ENCODE peak calls at places on chromosome 6, in nine cellular contexts. J is activated CD4-positive, alpha-beta T cell treated with anti-CD3 and anti-CD28 coated beads, Interleukin-2, amount 50 U/mL, for 1 hour; V is mammary epithelial cell; K is kidney glomerular epithelial cell; X is retina; E is stimulated activated CD4-positive, alpha-beta T cell treated with anti-CD3 and anti-CD28 coated beads, TNF-alpha, amount 100 ng/mL, for 48 hours; L is AG10803; W is left ventricle myocardium inferior; T is GDM1. D is an unnamed sample.

GRCh38 chr6:151693366-151693765 is 114.1 kb upstream of the ESR1 start:
- DNase-seq in J (no peak), V (no peak), K (no peak), X (no peak), E (no peak), L (no peak), W (no peak), T (no peak), D (no peak)

GRCh38 chr6:41334482-41335023 is 855 bp upstream of the NCR2 start:
- DNase-seq in J (no peak), V (no peak), K (no peak), X (no peak), E (no peak), L (no peak), W (no peak), T (no peak), D (no peak)

GRCh38 chr6:93391982-93392381 is 27.4 kb downstream of the EPHA7 start:
- DNase-seq in J (no peak), V (no peak), K (no peak), X (no peak), E (no peak), L (no peak), W (no peak), T (no peak), D (no peak)

GRCh38 chr6:38640216-38640909 is 634 bp upstream of the BTBD9 start:
- DNase-seq in J (no peak), V (peak; percentile 2), K (no peak), X (no peak), E (no peak), L (no peak), W (no peak), T (no peak), D (no peak)

GRCh38 chr6:159360306-159360705 is 191.1 kb downstream of the FNDC1 start:
- DNase-seq in J (no peak), V (no peak), K (no peak), X (no peak), E (no peak), L (peak; percentile 45), W (no peak), T (no peak), D (no peak)

GRCh38 chr6:140344149-140344913 is 969.9 kb upstream of the CITED2 start:
- DNase-seq in J (no peak), V (peak; percentile 34), K (peak; percentile 57), X (no peak), E (no peak), L (peak; percentile 79), W (no peak), T (no peak), D (no peak)

GRCh38 chr6:142653710-142654274 is 291.2 kb downstream of the HIVEP2 start:
- DNase-seq in J (no peak), V (no peak), K (no peak), X (peak; percentile 40), E (no peak), L (no peak), W (no peak), T (no peak), D (no peak)

GRCh38 chr6:4355241-4355640 is 219.9 kb upstream of the ECI2 start:
- DNase-seq in J (no peak), V (peak; percentile 77), K (peak; percentile 42), X (no peak), E (no peak), L (peak; percentile 83), W (no peak), T (no peak), D (no peak)

GRCh38 chr6:170080828-170081368 is 210.0 kb downstream of the DLL1 start:
- DNase-seq in J (no peak), V (no peak), K (no peak), X (peak; percentile 90), E (no peak), L (no peak), W (peak; percentile 12), T (no peak), D (peak; percentile 43)

GRCh38 chr6:111610548-111611172 is 5.0 kb upstream of the TRAF3IP2 start:
- DNase-seq in J (no peak), V (no peak), K (no peak), X (no peak), E (no peak), L (no peak), W (no peak), T (no peak), D (no peak)

GRCh38 chr6:5898563-5898962 is 108.2 kb downstream of the NRN1 start:
- DNase-seq in J (no peak), V (no peak), K (no peak), X (no peak), E (no peak), L (no peak), W (no peak), T (no peak), D (no peak)

GRCh38 chr6:108518714-108519576 is 41.8 kb upstream of the FOXO3 start:
- DNase-seq in J (no peak), V (peak; percentile 32), K (no peak), X (no peak), E (no peak), L (peak; percentile 23), W (no peak), T (no peak), D (peak; percentile 49)

D was measured in SK-N-DZ.